ENCODE peak calls at places on chromosomes 5 and 9, in four cellular contexts. Z is CD8-positive, alpha-beta T cell; L is mesothelial cell of epicardium; M is GM13977. Y is an unnamed sample.
A peak's percentile ranks its signal among the peaks of the same experiment; 100 is the strongest.

GRCh38 chr5:31463341-31463740 is 68.6 kb downstream of the DROSHA start:
- DNase-seq in Z (no peak), L (no peak), M (no peak), Y (no peak)

GRCh38 chr5:373710-374602 is 52.4 kb downstream of the AHRR start:
- DNase-seq in Z (peak; percentile 59), L (peak; percentile 90), M (peak; percentile 90), Y (peak; percentile 20)

GRCh38 chr5:131328536-131329186 is 64.8 kb downstream of the CDC42SE2 start:
- DNase-seq in Z (no peak), L (no peak), M (no peak), Y (no peak)

GRCh38 chr5:114924784-114925183 is 244.9 kb downstream of the TRIM36 start:
- DNase-seq in Z (no peak), L (no peak), M (no peak), Y (no peak)

GRCh38 chr9:78366827-78367226 is 69.9 kb downstream of the PSAT1 start:
- DNase-seq in Z (no peak), L (no peak), M (no peak), Y (no peak)

GRCh38 chr5:36311967-36312366 is 10.3 kb upstream of the RANBP3L start:
- DNase-seq in Z (no peak), L (no peak), M (no peak), Y (no peak)

GRCh38 chr5:8682381-8682780 is 813.4 kb downstream of the MTRR start:
- DNase-seq in Z (no peak), L (no peak), M (no peak), Y (no peak)

GRCh38 chr5:9099681-9100080 is 446.2 kb downstream of the SEMA5A start:
- DNase-seq in Z (no peak), L (no peak), M (no peak), Y (no peak)

GRCh38 chr5:79346420-79346824 is 110.5 kb downstream of the JMY start:
- DNase-seq in Z (no peak), L (no peak), M (no peak), Y (no peak)

GRCh38 chr5:141513627-141514329 is 24.9 kb downstream of the PCDHGC5 start:
- DNase-seq in Z (peak; percentile 47), L (peak; percentile 81), M (peak; percentile 62), Y (no peak)

GRCh38 chr9:124873664-124874063 is 11.7 kb downstream of the ARPC5L start:
- DNase-seq in Z (peak; percentile 22), L (no peak), M (no peak), Y (no peak)

GRCh38 chr5:132323202-132323601 is 29.0 kb downstream of the SLC22A4 start:
- DNase-seq in Z (no peak), L (no peak), M (no peak), Y (no peak)

GRCh38 chr5:178532236-178532635 is 58.0 kb downstream of the COL23A1 start:
- DNase-seq in Z (no peak), L (no peak), M (no peak), Y (no peak)

GRCh38 chr5:178221857-178222256 is 10.7 kb downstream of the PHYKPL start:
- DNase-seq in Z (no peak), L (no peak), M (no peak), Y (no peak)

GRCh38 chr9:71004196-71004595 is 117.2 kb downstream of the TRPM3 start:
- DNase-seq in Z (no peak), L (no peak), M (no peak), Y (no peak)

GRCh38 chr5:92979716-92980115 is 601.3 kb downstream of the NR2F1-AS1 start:
- DNase-seq in Z (no peak), L (no peak), M (no peak), Y (no peak)

GRCh38 chr5:15620501-15620900 is 120.5 kb downstream of the FBXL7 start:
- DNase-seq in Z (no peak), L (no peak), M (no peak), Y (no peak)

GRCh38 chr5:2659071-2659470 is 92.4 kb downstream of the IRX2 start:
- DNase-seq in Z (no peak), L (no peak), M (no peak), Y (no peak)

GRCh38 chr5:40674661-40675235 is 5.0 kb upstream of the PTGER4 start:
- DNase-seq in Z (no peak), L (no peak), M (no peak), Y (no peak)

GRCh38 chr5:78601622-78602314 is 46.8 kb downstream of the LHFPL2 start:
- DNase-seq in Z (no peak), L (no peak), M (no peak), Y (no peak)

GRCh38 chr5:121315786-121316185 is 535.9 kb upstream of the FTMT start:
- DNase-seq in Z (no peak), L (no peak), M (no peak), Y (no peak)

GRCh38 chr9:35845824-35846771 is 17.1 kb downstream of the TMEM8B start:
- DNase-seq in Z (no peak), L (no peak), M (no peak), Y (peak; percentile 14)

GRCh38 chr5:56340196-56340980 is 107.3 kb upstream of the ANKRD55 start:
- DNase-seq in Z (no peak), L (no peak), M (no peak), Y (no peak)

GRCh38 chr9:104779946-104780539 is 16.1 kb downstream of the NIPSNAP3B start:
- DNase-seq in Z (no peak), L (no peak), M (no peak), Y (no peak)

GRCh38 chr5:133779828-133780475 is 167.6 kb upstream of the FSTL4 start:
- DNase-seq in Z (no peak), L (no peak), M (no peak), Y (no peak)
- TF ChIP-seq CTCF in Z (no peak), L (no peak), M (peak; percentile 41), Y (peak; percentile 17)

GRCh38 chr9:21677387-21677786 is 125.0 kb upstream of the MTAP start:
- DNase-seq in Z (no peak), L (no peak), M (no peak), Y (no peak)
- TF ChIP-seq CTCF in Z (no peak), L (no peak), M (no peak), Y (no peak)

GRCh38 chr5:134053314-134053839 is 48.6 kb upstream of the VDAC1 start:
- DNase-seq in Z (no peak), L (no peak), M (no peak), Y (no peak)
- TF ChIP-seq CTCF in Z (no peak), L (no peak), M (no peak), Y (no peak)

DNA sequence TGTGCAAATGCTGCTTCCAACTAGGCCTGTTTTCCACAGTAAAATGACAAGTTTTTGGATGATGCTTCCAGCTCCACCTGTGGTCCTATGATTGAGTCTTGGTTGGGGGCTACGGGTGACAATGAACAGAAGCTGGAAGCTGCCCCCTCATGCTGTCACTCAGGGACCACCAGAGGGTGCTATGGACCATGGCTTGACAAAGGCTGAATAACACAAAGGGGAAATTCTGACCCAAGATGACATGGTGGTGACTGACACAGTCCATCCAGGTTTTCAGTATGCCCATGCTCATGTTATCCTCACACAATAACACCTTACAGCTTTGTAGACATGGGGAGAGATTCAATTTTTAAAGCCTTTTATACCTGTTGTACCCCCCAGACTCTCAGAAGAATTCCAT is 23.9 kb upstream of the SAP30L start:
- DNase-seq in Z (no peak), L (no peak), M (peak; percentile 45), Y (no peak)
- TF ChIP-seq CTCF in Z (no peak), L (peak; percentile 15), M (peak; percentile 51), Y (peak; percentile 38)

DNA sequence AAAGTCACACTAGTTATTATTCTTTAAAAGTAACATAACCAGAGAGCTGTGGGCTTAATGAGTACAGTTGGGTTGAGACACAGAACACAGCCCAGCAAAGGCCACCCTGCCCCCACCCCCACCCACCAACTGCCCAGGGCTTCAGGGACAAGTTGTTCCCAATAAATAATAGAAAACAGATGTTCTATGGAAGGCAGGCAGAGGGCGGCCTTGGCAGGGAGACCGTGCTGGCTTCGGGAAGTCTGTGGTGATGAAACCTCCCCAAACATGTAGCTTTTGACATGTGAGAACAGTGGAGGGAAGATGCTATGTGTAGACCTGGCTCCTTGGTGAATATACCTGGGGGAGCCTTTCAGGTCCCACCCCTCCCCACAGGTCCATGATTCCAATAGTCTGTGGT is 10.0 kb downstream of the TRAF1 start:
- DNase-seq in Z (no peak), L (no peak), M (no peak), Y (no peak)
- TF ChIP-seq CTCF in Z (no peak), L (no peak), M (no peak), Y (no peak)

DNA sequence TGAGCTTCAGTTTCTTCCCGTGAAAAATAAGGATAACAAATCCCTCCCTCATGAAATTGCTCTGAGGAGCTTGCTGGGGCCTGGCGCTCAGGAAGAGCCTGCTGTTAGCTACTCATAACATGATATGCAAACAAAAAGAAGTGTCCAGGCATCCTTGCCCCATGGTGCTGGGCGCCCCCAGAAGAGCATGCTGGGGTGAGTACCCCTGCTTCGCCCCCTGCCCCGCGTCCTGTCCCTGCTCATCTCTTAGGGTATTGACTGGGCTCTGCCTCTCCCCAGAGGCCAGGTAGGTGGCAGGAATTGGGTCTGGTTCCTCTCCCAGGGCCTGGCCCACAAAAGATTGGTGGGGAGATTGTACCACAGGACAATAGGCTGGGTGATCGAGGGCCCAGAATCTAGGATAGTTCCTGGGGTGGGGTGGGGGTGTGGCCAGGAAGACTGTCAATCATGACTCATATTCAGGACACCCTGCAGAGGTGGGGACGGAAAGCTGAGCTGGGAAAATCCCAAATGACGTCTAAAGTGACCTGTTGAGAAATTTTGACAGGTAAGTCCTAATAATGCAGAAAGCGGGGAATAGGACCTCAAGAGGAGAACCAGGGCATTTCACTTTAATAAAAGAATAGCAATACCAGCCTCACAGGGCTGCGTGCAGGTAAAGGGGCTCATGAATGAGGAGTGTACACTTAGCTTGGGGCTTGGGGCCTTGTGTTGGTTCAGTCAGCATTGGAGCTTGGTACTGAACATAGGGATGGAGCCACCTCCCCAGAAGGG is 8.9 kb downstream of the PITX1 start:
- DNase-seq in Z (no peak), L (no peak), M (no peak), Y (no peak)
- TF ChIP-seq CTCF in Z (no peak), L (no peak), M (no peak), Y (no peak)

GRCh38 chr5:116401546-116401945 is 173.1 kb downstream of the SEMA6A start:
- DNase-seq in Z (no peak), L (no peak), M (no peak), Y (no peak)

GRCh38 chr5:116404792-116405191 is 169.8 kb downstream of the SEMA6A start:
- DNase-seq in Z (no peak), L (no peak), M (no peak), Y (no peak)

GRCh38 chr5:116406306-116407041 is 168.1 kb downstream of the SEMA6A start:
- DNase-seq in Z (no peak), L (no peak), M (no peak), Y (no peak)

GRCh38 chr5:116402235-116402634 is 172.4 kb downstream of the SEMA6A start:
- DNase-seq in Z (no peak), L (no peak), M (no peak), Y (no peak)

GRCh38 chr5:116404001-116404400 is 170.6 kb downstream of the SEMA6A start:
- DNase-seq in Z (no peak), L (no peak), M (no peak), Y (no peak)
- TF ChIP-seq CTCF in Z (no peak), L (no peak), M (no peak), Y (no peak)

Y was measured in progenitor cell of endocrine pancreas.